ENCODE peak calls at places on chromosomes 3 and 15, in eight cellular contexts. H, J, X, G, Y, B, E and R are unnamed samples. For H3K36me3, the result is how much of the 10 kb centered on the place peaks cover.

GRCh38 chr3:139521811-139522210 is 17.7 kb downstream of the RBP1 start:
- DNase-seq in J (no peak), G (no peak), H (no peak), X (no peak), E (no peak), B (no peak), Y (no peak), R (no peak)

GRCh38 chr3:123843668-123844067 is 40.5 kb downstream of the MYLK start:
- DNase-seq in H (no peak), X (no peak), B (no peak), E (no peak), Y (peak), G (no peak), J (no peak), R (peak)

GRCh38 chr3:100331660-100332059 is 2.9 kb upstream of the NIT2 start:
- DNase-seq in G (no peak), X (no peak), B (no peak), J (no peak), E (no peak), Y (no peak), H (no peak), R (no peak)

GRCh38 chr3:186097663-186098451 is 11.0 kb downstream of the ETV5 start:
- DNase-seq in Y (peak), G (peak), H (peak), J (no peak), E (peak), B (peak), X (peak), R (peak)

GRCh38 chr3:1139071-1139470 is 46.2 kb downstream of the CNTN6 start:
- DNase-seq in X (no peak), Y (no peak), B (no peak), G (no peak), H (no peak), J (no peak), E (no peak), R (no peak)

GRCh38 chr3:150790621-150791020 is 27.7 kb upstream of the SIAH2 start:
- DNase-seq in X (no peak), J (no peak), G (no peak), B (no peak), E (no peak), Y (no peak), H (no peak), R (peak)

GRCh38 chr15:73065114-73065513 is 12.9 kb downstream of the NEO1 start:
- DNase-seq in E (no peak), G (no peak), X (no peak), Y (no peak), B (no peak), H (no peak), J (no peak), R (no peak)

GRCh38 chr15:70416851-70417250 is 319.1 kb upstream of the TLE3 start:
- DNase-seq in G (no peak), H (no peak), E (no peak), B (no peak), X (no peak), Y (no peak), J (no peak), R (no peak)

GRCh38 chr3:10344147-10344943 is 23.4 kb upstream of the SEC13 start:
- DNase-seq in X (no peak), B (peak), J (peak), Y (no peak), G (no peak), E (peak), H (no peak), R (peak)

GRCh38 chr3:115148142-115148790 is 1.2 kb upstream of the ZBTB20 start:
- DNase-seq in X (no peak), E (no peak), B (peak), J (no peak), G (no peak), H (no peak), Y (no peak), R (peak)

GRCh38 chr3:39224288-39224687 is 31.9 kb upstream of the XIRP1 start:
- DNase-seq in E (no peak), X (no peak), B (no peak), H (no peak), J (no peak), G (no peak), Y (no peak), R (no peak)

GRCh38 chr15:74412159-74412558 is 21.6 kb downstream of the SEMA7A start:
- DNase-seq in J (no peak), Y (no peak), E (no peak), X (no peak), B (no peak), H (no peak), G (no peak), R (no peak)

GRCh38 chr15:39741258-39741657 is 41.4 kb downstream of the FSIP1 start:
- DNase-seq in G (no peak), J (no peak), H (no peak), E (no peak), B (no peak), Y (peak), X (no peak), R (peak)

GRCh38 chr3:38125305-38126120 is 11.4 kb downstream of the ACAA1 start:
- DNase-seq in H (no peak), E (no peak), B (no peak), X (no peak), J (no peak), Y (no peak), G (peak), R (no peak)

GRCh38 chr3:187968883-187969580 is 184.9 kb upstream of the LPP start:
- DNase-seq in H (no peak), X (no peak), B (peak), G (no peak), E (no peak), J (no peak), Y (peak), R (peak)

GRCh38 chr3:177126015-177126773 is 71.1 kb downstream of the TBL1XR1 start:
- DNase-seq in E (no peak), B (peak), J (no peak), G (no peak), Y (peak), H (peak), X (no peak), R (peak)

GRCh38 chr15:73210630-73211029 is 158.1 kb downstream of the HCN4 start:
- DNase-seq in B (no peak), H (no peak), X (no peak), G (no peak), E (no peak), J (no peak), Y (no peak), R (no peak)

GRCh38 chr15:79661411-79661810 is 229.3 kb downstream of the MINAR1 start:
- DNase-seq in J (no peak), Y (no peak), H (no peak), B (no peak), X (no peak), E (no peak), G (no peak), R (no peak)

GRCh38 chr3:187841552-187841951 is 96.3 kb upstream of the BCL6 start:
- DNase-seq in J (no peak), H (no peak), X (no peak), B (peak), G (no peak), Y (no peak), E (no peak), R (peak)

GRCh38 chr15:63016234-63016633 is 26.3 kb upstream of the TPM1 start:
- DNase-seq in B (no peak), H (no peak), J (no peak), G (no peak), X (no peak), Y (no peak), E (no peak), R (no peak)

GRCh38 chr3:143352850-143353550 is 233.4 kb downstream of the CHST2 start:
- DNase-seq in G (no peak), B (no peak), E (no peak), X (no peak), J (no peak), H (no peak), Y (no peak), R (no peak)

GRCh38 chr15:74011610-74012009 is 17.1 kb downstream of the PML start:
- DNase-seq in J (no peak), H (no peak), X (no peak), G (peak), B (peak), E (no peak), Y (no peak), R (peak)

GRCh38 chr3:20648294-20648693 is 462.3 kb upstream of the SGO1 start:
- DNase-seq in J (no peak), G (no peak), B (peak), E (no peak), H (no peak), Y (peak), X (no peak), R (peak)

GRCh38 chr3:55543228-55543627 is 56.1 kb upstream of the WNT5A start:
- DNase-seq in G (no peak), H (no peak), B (no peak), J (no peak), Y (peak), X (no peak), E (no peak), R (no peak)

GRCh38 chr3:15023719-15024118 is 41.4 kb downstream of the MRPS25 start:
- DNase-seq in B (no peak), X (no peak), Y (no peak), G (no peak), J (no peak), E (no peak), H (no peak), R (no peak)

GRCh38 chr3:125137432-125138033 is 75.0 kb downstream of the SLC12A8 start:
- DNase-seq in X (no peak), E (no peak), G (no peak), Y (no peak), H (no peak), J (no peak), B (peak), R (no peak)

GRCh38 chr15:88535100-88535499 is 11.4 kb downstream of the DET1 start:
- DNase-seq in E (no peak), Y (no peak), H (no peak), B (no peak), G (no peak), X (no peak), J (no peak), R (no peak)

GRCh38 chr3:9204253-9205005 is 45.0 kb downstream of the SRGAP3 start:
- DNase-seq in B (no peak), Y (no peak), X (no peak), E (peak), G (no peak), J (no peak), H (no peak), R (no peak)

GRCh38 chr3:186418601-186419238 is 56.7 kb upstream of the DGKG start:
- DNase-seq in J (no peak), G (no peak), B (peak), E (no peak), X (no peak), Y (peak), H (no peak), R (no peak)

GRCh38 chr3:51955893-51956770 is 951 bp downstream of the GPR62 start:
- DNase-seq in X (peak), B (no peak), J (no peak), G (no peak), Y (no peak), E (peak), H (no peak), R (peak)

GRCh38 chr15:88839146-88839545 is 35.9 kb downstream of the ACAN start:
- DNase-seq in X (no peak), B (no peak), G (no peak), E (no peak), J (no peak), Y (no peak), H (no peak), R (no peak)

GRCh38 chr3:129343643-129344360 is 65.1 kb downstream of the HMCES start:
- DNase-seq in G (no peak), J (no peak), H (no peak), X (peak), E (peak), B (no peak), Y (peak), R (peak)

GRCh38 chr3:149554826-149555225 is 80.3 kb downstream of the TM4SF4 start:
- DNase-seq in G (no peak), E (no peak), Y (no peak), H (no peak), X (no peak), J (no peak), B (peak), R (peak)

GRCh38 chr3:74862501-74862900 is 248.0 kb upstream of the CNTN3 start:
- DNase-seq in E (no peak), H (no peak), G (no peak), B (no peak), J (no peak), X (no peak), Y (no peak), R (no peak)
- H3K36me3 ChIP-seq in E (under half), H (under half), G (under half), B (under half), J (under half), X (under half), Y (under half), R (under half)

GRCh38 chr15:41804361-41804760 is 23.5 kb upstream of the JMJD7 start:
- DNase-seq in E (no peak), X (no peak), G (peak), B (no peak), J (no peak), H (peak), Y (no peak), R (no peak)

GRCh38 chr15:41801185-41801584 is 26.7 kb upstream of the JMJD7 start:
- DNase-seq in J (no peak), E (no peak), H (no peak), Y (no peak), B (no peak), G (no peak), X (no peak), R (no peak)

GRCh38 chr15:41799488-41799805 is 25.2 kb downstream of the MAPKBP1 start:
- DNase-seq in G (no peak), H (no peak), B (no peak), J (no peak), X (no peak), Y (no peak), E (no peak), R (no peak)

GRCh38 chr15:41798607-41799487 is 24.6 kb downstream of the MAPKBP1 start:
- DNase-seq in B (peak), G (no peak), Y (no peak), E (no peak), H (no peak), X (no peak), J (no peak), R (no peak)

GRCh38 chr15:41801850-41802455 is 25.9 kb upstream of the JMJD7 start:
- DNase-seq in H (no peak), Y (peak), J (no peak), B (peak), G (no peak), X (no peak), E (no peak), R (no peak)
- H3K36me3 ChIP-seq in H (under half), Y (under half), J (under half), B (under half), G (under half), X (under half), E (under half), R (under half)

GRCh38 chr3:60095511-60095910 is 1045.7 kb upstream of the CFAP20DC start:
- DNase-seq in J (no peak), H (no peak), Y (no peak), G (no peak), X (no peak), E (no peak), B (no peak), R (no peak)

GRCh38 chr3:60094392-60094947 is 1044.6 kb upstream of the CFAP20DC start:
- DNase-seq in G (no peak), Y (no peak), X (no peak), J (no peak), B (no peak), H (no peak), E (no peak), R (no peak)

GRCh38 chr3:60095930-60096329 is 1046.1 kb upstream of the CFAP20DC start:
- DNase-seq in J (no peak), G (no peak), E (peak), B (no peak), Y (no peak), H (no peak), X (no peak), R (no peak)

GRCh38 chr3:60101628-60102027 is 1051.8 kb upstream of the CFAP20DC start:
- DNase-seq in B (no peak), J (no peak), E (no peak), G (no peak), Y (no peak), H (no peak), X (no peak), R (no peak)

DNA sequence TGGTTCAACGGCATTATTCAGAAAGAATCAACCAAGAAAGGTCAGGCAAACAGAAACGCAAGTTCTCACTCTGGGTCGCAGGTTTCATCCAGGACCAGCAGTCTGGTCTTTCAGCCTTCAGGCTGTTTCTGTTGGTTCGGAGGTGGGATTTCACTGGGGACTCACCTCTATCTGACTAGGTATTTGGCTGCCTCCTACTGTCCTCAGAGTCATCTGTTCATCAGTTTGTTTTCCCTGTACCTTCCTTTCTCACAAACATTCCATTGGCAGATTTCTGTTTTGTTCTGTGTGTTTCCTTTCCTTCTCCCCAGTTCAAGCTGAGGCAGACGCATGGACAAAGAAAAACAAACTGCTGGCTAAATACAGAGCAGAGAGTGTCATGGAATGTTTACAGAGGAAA is 1046.6 kb upstream of the CFAP20DC start:
- DNase-seq in B (no peak), E (no peak), H (no peak), J (no peak), Y (peak), X (no peak), G (no peak), R (no peak)
- H3K36me3 ChIP-seq in B (under half), E (under half), H (under half), J (under half), Y (under half), X (under half), G (under half), R (under half)

GRCh38 chr3:183844606-183845005 is 19.2 kb upstream of the MAP6D1 start:
- DNase-seq in B (peak), E (no peak), J (no peak), G (no peak), H (peak), Y (peak), X (no peak), R (peak)
- H3K36me3 ChIP-seq in B (under half), E (half or more), J (half or more), G (under half), H (under half), Y (under half), X (under half), R (half or more)

GRCh38 chr3:112115806-112116383 is 17.2 kb downstream of the GCSAM start:
- DNase-seq in Y (no peak), H (no peak), E (peak), B (no peak), J (no peak), X (no peak), G (no peak), R (no peak)

GRCh38 chr3:112117415-112117814 is 15.6 kb downstream of the GCSAM start:
- DNase-seq in Y (no peak), B (no peak), H (no peak), X (no peak), E (no peak), J (no peak), G (no peak), R (no peak)

GRCh38 chr3:112115161-112115739 is 17.8 kb downstream of the GCSAM start:
- DNase-seq in E (no peak), J (no peak), G (no peak), Y (no peak), B (no peak), X (no peak), H (no peak), R (no peak)

GRCh38 chr3:112116777-112117186 is 16.3 kb downstream of the GCSAM start:
- DNase-seq in E (no peak), B (no peak), Y (no peak), X (no peak), H (no peak), J (no peak), G (no peak), R (no peak)

DNA sequence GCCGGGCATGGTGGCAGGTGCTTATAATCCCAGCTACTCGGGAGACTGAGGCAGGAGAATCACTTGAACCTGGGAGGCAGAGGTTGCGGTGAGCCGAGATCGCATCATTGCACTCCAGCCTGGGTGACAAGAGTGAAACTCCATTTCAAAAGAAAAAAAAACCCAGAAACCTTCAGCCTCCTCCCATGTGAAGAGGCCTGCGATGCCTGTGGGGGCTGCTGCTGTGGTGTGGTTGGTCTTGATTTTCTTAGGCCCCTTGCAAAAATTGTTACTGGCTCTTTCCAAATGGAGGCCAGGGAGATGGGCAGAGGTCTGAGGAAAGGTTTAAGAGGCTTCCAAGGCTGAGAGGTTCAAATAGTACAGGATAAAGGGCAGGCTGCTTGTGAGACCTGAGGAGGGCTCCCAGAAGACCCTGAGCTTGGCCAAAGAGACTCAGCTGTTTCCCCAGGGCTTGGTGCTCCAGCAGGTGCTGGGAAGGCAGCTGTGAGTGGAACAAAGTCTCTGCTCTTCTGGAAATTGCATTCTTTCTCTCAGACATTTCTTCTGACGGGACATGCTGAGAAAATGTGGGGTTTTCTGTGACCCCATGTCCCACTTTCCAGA is 18.4 kb downstream of the GCSAM start:
- DNase-seq in X (no peak), Y (no peak), J (no peak), B (no peak), E (no peak), G (no peak), H (no peak), R (no peak)
- H3K36me3 ChIP-seq in X (under half), Y (under half), J (under half), B (under half), E (under half), G (under half), H (under half), R (under half)

GRCh38 chr3:156704370-156705036 is 30.1 kb downstream of the TIPARP start:
- DNase-seq in G (no peak), E (no peak), H (no peak), B (no peak), Y (no peak), J (no peak), X (no peak), R (no peak)

GRCh38 chr3:156705761-156706631 is 31.6 kb downstream of the TIPARP start:
- DNase-seq in H (no peak), B (peak), E (no peak), G (no peak), J (no peak), X (no peak), Y (no peak), R (no peak)

DNA sequence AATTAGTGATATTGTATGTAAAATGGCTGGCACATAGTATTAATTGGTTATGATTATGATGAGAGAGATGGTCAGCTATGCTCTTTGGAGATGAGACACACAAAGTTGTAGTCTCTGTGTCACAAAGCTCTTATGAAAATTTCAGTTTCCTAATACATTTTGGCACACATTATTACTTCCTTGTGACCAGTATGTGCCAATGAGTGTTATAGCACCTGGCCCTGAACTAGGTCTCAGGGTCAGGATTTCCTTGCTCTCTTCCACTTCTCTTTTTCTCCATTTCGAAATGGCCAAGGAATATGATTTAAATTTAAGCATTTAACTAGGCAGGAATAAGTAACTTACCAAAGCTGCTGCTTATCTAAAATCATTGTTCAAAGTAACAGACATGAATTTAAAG is 28.0 kb downstream of the TIPARP start:
- DNase-seq in H (no peak), G (no peak), X (no peak), E (no peak), J (no peak), Y (no peak), B (no peak), R (no peak)
- H3K36me3 ChIP-seq in H (half or more), G (under half), X (under half), E (half or more), J (under half), Y (half or more), B (half or more), R (half or more)

GRCh38 chr3:45957606-45958005 is 14.3 kb downstream of the CXCR6 start:
- DNase-seq in G (no peak), Y (no peak), J (no peak), X (no peak), B (no peak), E (no peak), H (no peak), R (no peak)
- H3K36me3 ChIP-seq in G (half or more), Y (under half), J (half or more), X (under half), B (half or more), E (half or more), H (half or more), R (half or more)